ENCODE peak calls at places on chromosomes 13 and 19, in six cellular contexts. P, R, Z, F, Q and L are unnamed samples.

GRCh38 chr19:1471514-1472107 is 7.4 kb downstream of the C19orf25 start:
- DNase-seq in P (no peak), R (no peak), Z (no peak), F (no peak), Q (no peak), L (no peak)

GRCh38 chr19:9531933-9532332 is 6.5 kb downstream of the ZNF426 start:
- DNase-seq in P (no peak), R (no peak), Z (no peak), F (no peak), Q (peak), L (no peak)

GRCh38 chr13:110816500-110816899 is 98.4 kb downstream of the ANKRD10 start:
- DNase-seq in P (no peak), R (no peak), Z (no peak), F (no peak), Q (no peak), L (no peak)

GRCh38 chr13:106172176-106172905 is 363.1 kb downstream of the EFNB2 start:
- DNase-seq in P (no peak), R (no peak), Z (no peak), F (no peak), Q (no peak), L (no peak)

GRCh38 chr19:51333836-51334460 is 8.0 kb downstream of the VSIG10L start:
- DNase-seq in P (no peak), R (peak), Z (no peak), F (no peak), Q (no peak), L (peak)

GRCh38 chr13:40592035-40592434 is 74.4 kb downstream of the FOXO1 start:
- DNase-seq in P (no peak), R (no peak), Z (no peak), F (no peak), Q (no peak), L (no peak)

GRCh38 chr19:56573914-56574313 is 6.6 kb downstream of the ZNF470 start:
- DNase-seq in P (no peak), R (no peak), Z (no peak), F (no peak), Q (no peak), L (no peak)

GRCh38 chr19:35261356-35262100 is 7.2 kb upstream of the USF2 start:
- DNase-seq in P (peak), R (no peak), Z (no peak), F (no peak), Q (no peak), L (no peak)

GRCh38 chr13:109345433-109345941 is 440.9 kb downstream of the IRS2 start:
- DNase-seq in P (no peak), R (no peak), Z (no peak), F (no peak), Q (no peak), L (no peak)

GRCh38 chr19:6249296-6249695 is 30.5 kb downstream of the MLLT1 start:
- DNase-seq in P (no peak), R (no peak), Z (no peak), F (no peak), Q (no peak), L (no peak)

GRCh38 chr13:74761794-74762193 is 627.6 kb upstream of the KLF12 start:
- DNase-seq in P (no peak), R (no peak), Z (no peak), F (no peak), Q (no peak), L (no peak)

GRCh38 chr13:38950987-38951386 is 39.6 kb downstream of the STOML3 start:
- DNase-seq in P (no peak), R (no peak), Z (no peak), F (no peak), Q (no peak), L (no peak)

GRCh38 chr19:35306473-35307246 is 14.7 kb downstream of the MAG start:
- DNase-seq in P (peak), R (no peak), Z (no peak), F (no peak), Q (peak), L (no peak)

GRCh38 chr13:99281811-99282263 is 23.7 kb upstream of the GPR18 start:
- DNase-seq in P (no peak), R (no peak), Z (no peak), F (no peak), Q (no peak), L (no peak)

GRCh38 chr13:35791191-35791902 is 314.9 kb upstream of the MAB21L1 start:
- DNase-seq in P (no peak), R (no peak), Z (no peak), F (no peak), Q (no peak), L (no peak)

GRCh38 chr13:33937373-33938087 is 119.6 kb downstream of the RFC3 start:
- DNase-seq in P (peak), R (no peak), Z (no peak), F (no peak), Q (peak), L (peak)

GRCh38 chr19:4660181-4660791 is 9.9 kb downstream of the MYDGF start:
- DNase-seq in P (peak), R (peak), Z (peak), F (no peak), Q (peak), L (no peak)

GRCh38 chr19:47239610-47240296 is 8.8 kb upstream of the BBC3 start:
- DNase-seq in P (peak), R (no peak), Z (peak), F (no peak), Q (no peak), L (no peak)
- TF ChIP-seq ATF3 in P (no peak), R (no peak), Z (no peak), F (no peak), Q (no peak), L (no peak)

GRCh38 chr19:30078381-30078910 is 136.4 kb downstream of the URI1 start:
- DNase-seq in P (no peak), R (no peak), Z (no peak), F (no peak), Q (no peak), L (no peak)

GRCh38 chr19:30077851-30078355 is 135.9 kb downstream of the URI1 start:
- DNase-seq in P (no peak), R (no peak), Z (no peak), F (no peak), Q (no peak), L (no peak)

GRCh38 chr19:30076101-30076551 is 134.1 kb downstream of the URI1 start:
- DNase-seq in P (no peak), R (no peak), Z (peak), F (no peak), Q (no peak), L (no peak)

GRCh38 chr19:30074741-30075460 is 132.9 kb downstream of the URI1 start:
- DNase-seq in P (no peak), R (no peak), Z (no peak), F (no peak), Q (no peak), L (no peak)

DNA sequence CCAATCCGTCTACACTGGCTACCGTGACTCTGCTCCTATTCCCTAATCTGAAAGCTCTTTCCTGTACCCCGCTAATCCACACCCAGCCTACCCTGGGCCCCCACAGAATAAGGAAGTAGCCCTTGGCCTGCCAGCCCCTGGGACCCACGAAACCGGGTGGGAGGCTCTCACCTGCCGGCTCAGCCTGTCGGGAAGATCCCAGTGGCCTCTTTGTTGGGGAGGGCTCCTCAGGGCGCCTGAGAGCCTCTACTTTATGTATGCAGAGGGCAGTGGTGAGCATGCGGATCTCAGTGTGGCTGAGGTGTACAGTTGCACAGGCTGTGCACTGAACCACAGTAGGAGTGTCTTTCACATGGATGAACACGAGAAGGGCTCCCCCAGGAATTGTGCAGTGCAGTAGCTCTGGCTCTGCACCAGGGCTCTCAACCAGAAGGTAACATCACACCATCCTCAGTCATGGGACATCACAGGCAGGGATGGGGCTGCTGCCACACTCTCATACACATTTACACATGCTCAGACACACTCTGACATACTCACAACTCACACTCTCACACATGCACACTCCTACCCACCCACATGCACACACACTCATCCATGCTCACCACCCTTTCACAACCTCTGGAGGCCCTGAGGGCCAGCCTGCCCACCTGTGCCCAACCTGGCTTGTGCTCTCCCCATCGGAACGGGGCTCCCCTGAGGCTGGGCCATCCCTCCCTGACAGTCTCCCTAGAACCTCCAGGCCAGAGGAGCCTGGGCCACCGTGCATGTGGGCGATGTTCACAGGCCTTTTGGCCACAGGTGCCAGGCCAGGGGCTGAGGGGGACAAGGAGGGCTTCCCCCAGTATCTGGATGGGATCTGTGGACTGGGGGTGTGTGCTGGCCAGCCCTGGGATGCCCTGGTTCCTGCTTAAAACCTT is 135.0 kb downstream of the URI1 start:
- DNase-seq in P (no peak), R (no peak), Z (no peak), F (no peak), Q (no peak), L (no peak)
- TF ChIP-seq MAX in P (no peak), R (no peak), Z (no peak), F (no peak), Q (no peak), L (no peak)

GRCh38 chr13:85698236-85698635 is 101.0 kb downstream of the SLITRK6 start:
- DNase-seq in P (no peak), R (no peak), Z (no peak), F (no peak), Q (no peak), L (no peak)
- TF ChIP-seq ATF3 in P (no peak), R (no peak), Z (no peak), F (no peak), Q (no peak), L (no peak)

DNA sequence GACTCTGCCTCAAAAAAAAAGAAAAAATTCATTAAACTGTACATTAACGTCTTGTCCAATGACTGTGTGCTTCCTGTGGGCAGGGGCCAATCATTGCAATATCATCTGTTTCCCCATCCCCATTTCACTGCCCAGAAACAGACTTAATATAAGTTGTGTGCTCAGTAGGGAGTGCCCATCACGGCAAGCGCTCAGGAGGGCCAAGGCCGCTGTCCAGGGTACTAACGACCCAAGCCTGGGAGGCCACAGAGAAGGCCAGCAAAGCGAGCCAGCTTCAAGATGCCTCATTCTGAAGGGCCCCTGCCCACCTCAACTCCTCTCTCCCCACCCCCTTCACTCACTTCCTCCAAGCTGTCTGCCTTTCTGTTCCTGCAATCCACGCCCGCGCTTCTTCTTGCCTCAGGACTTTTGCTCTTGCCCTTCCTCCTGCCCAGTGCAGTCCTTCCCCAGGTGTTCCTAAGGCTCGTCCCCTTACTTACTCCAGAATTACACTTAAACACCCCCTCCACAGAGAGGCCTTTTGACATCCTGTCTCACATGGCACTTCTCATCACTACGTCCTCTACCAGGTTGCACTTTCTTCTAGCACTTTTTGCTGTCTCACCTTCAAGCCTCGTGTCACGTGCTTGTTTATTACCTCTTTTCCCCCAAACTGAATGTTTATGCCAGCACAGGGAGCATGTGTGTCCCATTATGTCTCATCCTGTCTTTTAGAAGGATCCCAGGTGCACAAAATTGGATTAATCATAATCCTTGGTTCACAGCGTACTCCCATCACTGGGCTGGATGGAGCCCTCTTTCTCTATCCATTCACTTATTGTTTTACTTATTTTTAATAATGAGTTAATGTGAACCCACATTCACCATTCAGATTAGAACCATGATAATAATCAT is 11.3 kb upstream of the POU2F2 start:
- DNase-seq in P (peak), R (peak), Z (peak), F (no peak), Q (no peak), L (no peak)
- TF ChIP-seq MAX in P (peak), R (no peak), Z (no peak), F (no peak), Q (no peak), L (no peak)

GRCh38 chr19:55442372-55443044 is 592 bp downstream of the SHISA7 start:
- DNase-seq in P (peak), R (peak), Z (peak), F (no peak), Q (no peak), L (no peak)
- TF ChIP-seq ATF3 in P (no peak), R (no peak), Z (no peak), F (no peak), Q (no peak), L (no peak)

GRCh38 chr19:55358943-55359908 is 3.8 kb downstream of the GARIN5B start:
- DNase-seq in P (no peak), R (no peak), Z (no peak), F (no peak), Q (no peak), L (no peak)
- TF ChIP-seq MAX in P (no peak), R (no peak), Z (no peak), F (no peak), Q (no peak), L (no peak)

DNA sequence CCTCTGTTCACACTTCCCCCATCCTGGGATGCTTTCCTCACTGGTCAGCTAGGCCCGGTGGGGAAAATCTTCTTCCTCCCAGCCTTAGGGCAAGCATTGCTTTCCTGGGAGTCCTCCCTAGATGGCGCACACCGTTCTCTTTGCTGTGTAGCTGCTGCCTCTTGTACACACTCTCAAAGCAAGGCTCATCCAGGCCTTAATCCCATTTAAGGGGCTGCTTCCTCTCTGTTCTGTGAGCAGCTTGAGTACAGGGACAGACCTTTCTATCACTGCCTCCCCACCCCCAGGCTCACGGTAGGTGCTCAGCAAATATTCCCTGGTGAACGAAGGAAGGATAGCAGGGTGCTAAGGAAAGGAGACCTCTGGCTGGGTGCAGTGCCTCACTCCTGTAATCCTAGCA is 11.0 kb downstream of the SLC7A10 start:
- DNase-seq in P (peak), R (no peak), Z (no peak), F (no peak), Q (peak), L (no peak)
- TF ChIP-seq ATF3 in P (no peak), R (no peak), Z (no peak), F (no peak), Q (no peak), L (no peak)

DNA sequence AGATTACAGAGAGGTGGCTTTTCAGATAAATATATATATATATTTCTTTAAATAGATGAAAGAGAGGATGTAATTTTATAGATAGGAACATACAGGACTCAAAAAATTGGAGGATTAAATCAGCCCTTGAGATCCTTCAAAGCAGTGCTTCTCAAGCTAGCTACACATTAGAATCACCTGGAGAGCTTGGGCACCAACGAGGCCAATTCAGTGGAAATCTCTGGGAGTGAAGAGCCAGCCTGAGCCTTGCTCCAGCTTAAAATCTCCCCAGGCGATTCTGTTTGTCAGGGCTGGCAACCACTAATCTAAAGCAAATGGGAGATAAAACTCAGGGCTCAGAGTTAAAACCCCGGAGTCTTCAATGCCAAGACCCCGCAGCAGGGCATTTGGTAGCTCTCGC is 15.0 kb upstream of the CLN5 start:
- DNase-seq in P (no peak), R (no peak), Z (no peak), F (no peak), Q (no peak), L (no peak)
- TF ChIP-seq MAX in P (no peak), R (no peak), Z (no peak), F (no peak), Q (no peak), L (no peak)

GRCh38 chr19:38661166-38661565 is 13.7 kb downstream of the ACTN4 start:
- DNase-seq in P (no peak), R (no peak), Z (no peak), F (no peak), Q (no peak), L (no peak)
- TF ChIP-seq ATF3 in P (no peak), R (no peak), Z (no peak), F (no peak), Q (no peak), L (no peak)

GRCh38 chr19:39175564-39175963 is 21.2 kb upstream of the NCCRP1 start:
- DNase-seq in P (no peak), R (no peak), Z (no peak), F (no peak), Q (no peak), L (no peak)
- TF ChIP-seq MAX in P (no peak), R (no peak), Z (no peak), F (no peak), Q (no peak), L (no peak)